ENCODE peak calls at places on chromosome X, in nine cellular contexts. One of them, this sample, is unnamed.

GRCh38 chrX:129748265-129748664 is 9.5 kb downstream of the XPNPEP2 start:
- DNase-seq in tibial artery: no peak
- DNase-seq in brain microvascular endothelial cell: no peak
- DNase-seq in keratinocyte: no peak
- DNase-seq in PC-9: no peak
- DNase-seq in endodermal cell: no peak
- DNase-seq in right lobe of liver: no peak
- DNase-seq in H9: no peak
- DNase-seq in lung: no peak
- DNase-seq in this sample: no peak

GRCh38 chrX:17563076-17563475 is 174.2 kb upstream of the SCML1 start:
- DNase-seq in PC-9: no peak
- DNase-seq in right lobe of liver: no peak
- DNase-seq in tibial artery: no peak
- DNase-seq in lung: no peak
- DNase-seq in endodermal cell: no peak
- DNase-seq in brain microvascular endothelial cell: no peak
- DNase-seq in H9: no peak
- DNase-seq in keratinocyte: no peak
- DNase-seq in this sample: no peak

GRCh38 chrX:148649145-148649645 is 148.8 kb downstream of the AFF2 start:
- DNase-seq in endodermal cell: no peak
- DNase-seq in right lobe of liver: no peak
- DNase-seq in keratinocyte: no peak
- DNase-seq in tibial artery: no peak
- DNase-seq in H9: no peak
- DNase-seq in PC-9: no peak
- DNase-seq in brain microvascular endothelial cell: no peak
- DNase-seq in lung: no peak
- DNase-seq in this sample: no peak

GRCh38 chrX:133988010-133988409 is 2.6 kb upstream of the GPC3 start:
- DNase-seq in brain microvascular endothelial cell: no peak
- DNase-seq in tibial artery: no peak
- DNase-seq in keratinocyte: no peak
- DNase-seq in right lobe of liver: no peak
- DNase-seq in H9: no peak
- DNase-seq in PC-9: no peak
- DNase-seq in endodermal cell: no peak
- DNase-seq in lung: no peak
- DNase-seq in this sample: no peak

GRCh38 chrX:101385795-101386541 is at the start of gene BTK:
- DNase-seq in PC-9: no peak
- DNase-seq in H9: no peak
- DNase-seq in tibial artery: no peak
- DNase-seq in keratinocyte: no peak
- DNase-seq in right lobe of liver: no peak
- DNase-seq in brain microvascular endothelial cell: no peak
- DNase-seq in endodermal cell: no peak
- DNase-seq in lung: peak; percentile 31
- DNase-seq in this sample: no peak

GRCh38 chrX:17592117-17592516 is 145.2 kb upstream of the SCML1 start:
- DNase-seq in PC-9: no peak
- DNase-seq in endodermal cell: no peak
- DNase-seq in keratinocyte: no peak
- DNase-seq in H9: no peak
- DNase-seq in right lobe of liver: no peak
- DNase-seq in lung: no peak
- DNase-seq in tibial artery: no peak
- DNase-seq in brain microvascular endothelial cell: no peak
- DNase-seq in this sample: no peak

GRCh38 chrX:41984628-41985027 is 61.3 kb upstream of the CASK start:
- DNase-seq in endodermal cell: no peak
- DNase-seq in H9: no peak
- DNase-seq in keratinocyte: no peak
- DNase-seq in lung: no peak
- DNase-seq in right lobe of liver: no peak
- DNase-seq in brain microvascular endothelial cell: no peak
- DNase-seq in tibial artery: no peak
- DNase-seq in PC-9: peak; percentile 46
- DNase-seq in this sample: no peak

GRCh38 chrX:16828126-16828908 is 41.8 kb downstream of the RBBP7 start:
- DNase-seq in endodermal cell: no peak
- DNase-seq in lung: no peak
- DNase-seq in tibial artery: no peak
- DNase-seq in H9: no peak
- DNase-seq in PC-9: no peak
- DNase-seq in keratinocyte: no peak
- DNase-seq in right lobe of liver: no peak
- DNase-seq in brain microvascular endothelial cell: peak; percentile 93
- DNase-seq in this sample: peak; percentile 44

GRCh38 chrX:19046343-19047215 is 62.7 kb upstream of the PHKA2 start:
- DNase-seq in endodermal cell: no peak
- DNase-seq in keratinocyte: no peak
- DNase-seq in lung: no peak
- DNase-seq in right lobe of liver: no peak
- DNase-seq in H9: no peak
- DNase-seq in tibial artery: no peak
- DNase-seq in brain microvascular endothelial cell: peak; percentile 37
- DNase-seq in PC-9: peak; percentile 86
- DNase-seq in this sample: no peak

GRCh38 chrX:15761564-15762191 is 23.6 kb downstream of the CA5B start:
- DNase-seq in brain microvascular endothelial cell: peak; percentile 38
- DNase-seq in H9: peak; percentile 60
- DNase-seq in right lobe of liver: no peak
- DNase-seq in keratinocyte: no peak
- DNase-seq in endodermal cell: peak; percentile 79
- DNase-seq in tibial artery: no peak
- DNase-seq in lung: no peak
- DNase-seq in PC-9: no peak
- DNase-seq in this sample: no peak

GRCh38 chrX:153827903-153828302 is 2.4 kb downstream of the PDZD4 start:
- DNase-seq in PC-9: no peak
- DNase-seq in H9: no peak
- DNase-seq in tibial artery: no peak
- DNase-seq in right lobe of liver: no peak
- DNase-seq in keratinocyte: no peak
- DNase-seq in endodermal cell: no peak
- DNase-seq in lung: no peak
- DNase-seq in brain microvascular endothelial cell: no peak
- DNase-seq in this sample: no peak

GRCh38 chrX:45422216-45422925 is 221.7 kb upstream of the DIPK2B start:
- DNase-seq in right lobe of liver: no peak
- DNase-seq in H9: no peak
- DNase-seq in tibial artery: no peak
- DNase-seq in keratinocyte: no peak
- DNase-seq in PC-9: no peak
- DNase-seq in endodermal cell: no peak
- DNase-seq in brain microvascular endothelial cell: no peak
- DNase-seq in lung: no peak
- DNase-seq in this sample: no peak

GRCh38 chrX:10398271-10398670 is 222.1 kb downstream of the MID1 start:
- DNase-seq in tibial artery: no peak
- DNase-seq in endodermal cell: no peak
- DNase-seq in keratinocyte: no peak
- DNase-seq in lung: no peak
- DNase-seq in right lobe of liver: no peak
- DNase-seq in brain microvascular endothelial cell: no peak
- DNase-seq in H9: no peak
- DNase-seq in PC-9: no peak
- DNase-seq in this sample: no peak

GRCh38 chrX:10399152-10399741 is 221.1 kb downstream of the MID1 start:
- DNase-seq in PC-9: no peak
- DNase-seq in endodermal cell: no peak
- DNase-seq in right lobe of liver: no peak
- DNase-seq in keratinocyte: no peak
- DNase-seq in brain microvascular endothelial cell: peak; percentile 2
- DNase-seq in tibial artery: no peak
- DNase-seq in lung: no peak
- DNase-seq in H9: no peak
- DNase-seq in this sample: no peak

GRCh38 chrX:10397349-10397748 is 223.0 kb downstream of the MID1 start:
- DNase-seq in tibial artery: no peak
- DNase-seq in H9: no peak
- DNase-seq in brain microvascular endothelial cell: no peak
- DNase-seq in PC-9: no peak
- DNase-seq in lung: no peak
- DNase-seq in keratinocyte: no peak
- DNase-seq in right lobe of liver: no peak
- DNase-seq in endodermal cell: no peak
- DNase-seq in this sample: no peak

GRCh38 chrX:10404435-10404834 is 215.9 kb downstream of the MID1 start:
- DNase-seq in endodermal cell: no peak
- DNase-seq in PC-9: no peak
- DNase-seq in H9: no peak
- DNase-seq in keratinocyte: no peak
- DNase-seq in lung: no peak
- DNase-seq in brain microvascular endothelial cell: no peak
- DNase-seq in tibial artery: no peak
- DNase-seq in right lobe of liver: no peak
- DNase-seq in this sample: peak; percentile 32

DNA sequence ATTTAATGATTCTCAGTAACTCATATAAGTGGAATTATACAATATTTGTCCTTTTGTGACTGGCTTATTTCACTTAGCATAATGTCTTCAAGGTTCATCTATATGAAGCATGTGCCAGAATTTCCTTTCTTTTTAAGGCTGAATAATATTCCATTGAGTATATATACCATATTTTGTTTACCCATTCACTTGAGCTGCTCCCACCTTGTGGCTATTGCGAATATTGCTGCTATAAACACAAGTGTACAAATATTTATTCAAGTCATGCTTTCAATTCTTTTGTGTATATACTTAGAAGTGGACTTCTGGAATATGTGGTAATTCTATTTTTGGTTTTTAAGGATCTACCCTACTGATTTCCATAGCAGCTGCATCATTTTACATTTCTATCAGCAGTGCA is 219.1 kb downstream of the MID1 start:
- DNase-seq in lung: no peak
- DNase-seq in H9: no peak
- DNase-seq in right lobe of liver: no peak
- DNase-seq in PC-9: no peak
- DNase-seq in endodermal cell: no peak
- DNase-seq in tibial artery: no peak
- DNase-seq in brain microvascular endothelial cell: no peak
- DNase-seq in keratinocyte: no peak
- DNase-seq in this sample: no peak
- TF ChIP-seq CTCF in lung: no peak
- TF ChIP-seq CTCF in H9: peak; percentile 26
- TF ChIP-seq CTCF in right lobe of liver: no peak
- TF ChIP-seq CTCF in PC-9: peak; percentile 33
- TF ChIP-seq CTCF in endodermal cell: no peak
- TF ChIP-seq CTCF in tibial artery: no peak
- TF ChIP-seq CTCF in brain microvascular endothelial cell: peak; percentile 15
- TF ChIP-seq CTCF in keratinocyte: no peak
- TF ChIP-seq CTCF in this sample: no peak

DNA sequence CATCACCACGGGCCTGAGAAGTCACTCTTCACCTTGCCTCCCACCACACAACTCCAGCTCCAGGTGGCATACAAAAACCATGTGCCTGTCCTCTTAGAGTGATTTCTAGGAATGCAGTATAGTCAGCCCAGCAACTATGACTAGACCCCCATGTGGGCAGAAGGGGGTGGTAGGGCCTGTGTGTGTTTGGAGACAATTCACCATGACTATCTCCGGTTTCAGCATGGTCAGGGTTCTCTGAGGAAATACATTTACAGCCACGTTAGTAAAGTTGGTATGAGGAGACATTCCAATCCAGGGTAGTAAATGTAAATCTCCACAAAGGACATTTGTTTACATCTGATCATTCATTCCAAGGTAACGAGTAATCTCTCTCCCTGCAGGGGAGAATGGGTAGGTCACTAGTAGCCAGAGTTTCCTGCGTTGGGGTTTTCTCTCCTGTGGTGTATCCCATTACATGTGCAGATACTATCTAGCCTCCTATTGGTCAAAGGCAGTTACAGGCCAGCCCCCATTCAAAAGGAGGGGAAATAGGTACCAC is 4.2 kb upstream of the MTMR1 start:
- DNase-seq in H9: peak; percentile 43
- DNase-seq in right lobe of liver: no peak
- DNase-seq in brain microvascular endothelial cell: peak; percentile 91
- DNase-seq in keratinocyte: peak; percentile 76
- DNase-seq in PC-9: peak; percentile 100
- DNase-seq in endodermal cell: peak; percentile 74
- DNase-seq in lung: no peak
- DNase-seq in tibial artery: no peak
- DNase-seq in this sample: peak; percentile 84
- H3K27ac ChIP-seq in H9: no peak overlapping the region
- H3K27ac ChIP-seq in right lobe of liver: no peak overlapping the region
- H3K27ac ChIP-seq in brain microvascular endothelial cell: peak overlapping the region; percentile 86
- H3K27ac ChIP-seq in keratinocyte: peak overlapping the region; percentile 81
- H3K27ac ChIP-seq in PC-9: peak overlapping the region; percentile 83
- H3K27ac ChIP-seq in endodermal cell: no peak overlapping the region
- H3K27ac ChIP-seq in lung: no peak overlapping the region
- H3K27ac ChIP-seq in tibial artery: no peak overlapping the region
- H3K27ac ChIP-seq in this sample: peak overlapping the region; percentile 93

DNA sequence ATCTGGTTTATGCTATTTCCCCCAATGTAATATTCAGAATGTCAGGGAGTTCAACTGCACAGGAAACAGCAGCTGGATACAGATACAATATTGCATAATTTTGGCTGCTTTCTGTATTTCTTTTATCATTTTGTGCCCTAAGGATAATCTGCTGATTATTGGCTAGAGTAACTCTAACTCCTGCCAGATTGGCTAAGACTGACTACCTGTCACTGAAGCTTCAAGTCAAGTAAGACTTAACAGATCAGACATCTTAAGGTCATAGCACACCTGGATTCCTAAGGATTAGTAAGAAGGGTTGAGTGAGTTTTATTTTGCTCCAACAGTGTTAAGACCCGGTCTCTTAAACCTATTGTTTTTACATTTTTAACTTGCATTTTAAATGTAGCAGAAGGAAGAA is 136.8 kb downstream of the KLF8 start:
- DNase-seq in tibial artery: no peak
- DNase-seq in brain microvascular endothelial cell: no peak
- DNase-seq in H9: no peak
- DNase-seq in endodermal cell: no peak
- DNase-seq in keratinocyte: no peak
- DNase-seq in PC-9: no peak
- DNase-seq in lung: no peak
- DNase-seq in right lobe of liver: no peak
- DNase-seq in this sample: no peak
- H3K27me3 ChIP-seq in tibial artery: no peaks in the 10 kb centered on the region
- H3K27me3 ChIP-seq in brain microvascular endothelial cell: no peaks in the 10 kb centered on the region
- H3K27me3 ChIP-seq in H9: no peaks in the 10 kb centered on the region
- H3K27me3 ChIP-seq in endodermal cell: no peaks in the 10 kb centered on the region
- H3K27me3 ChIP-seq in keratinocyte: no peaks in the 10 kb centered on the region
- H3K27me3 ChIP-seq in PC-9: no peaks in the 10 kb centered on the region
- H3K27me3 ChIP-seq in lung: no peaks in the 10 kb centered on the region
- H3K27me3 ChIP-seq in right lobe of liver: no peaks in the 10 kb centered on the region
- H3K27me3 ChIP-seq in this sample: no peaks in the 10 kb centered on the region

DNA sequence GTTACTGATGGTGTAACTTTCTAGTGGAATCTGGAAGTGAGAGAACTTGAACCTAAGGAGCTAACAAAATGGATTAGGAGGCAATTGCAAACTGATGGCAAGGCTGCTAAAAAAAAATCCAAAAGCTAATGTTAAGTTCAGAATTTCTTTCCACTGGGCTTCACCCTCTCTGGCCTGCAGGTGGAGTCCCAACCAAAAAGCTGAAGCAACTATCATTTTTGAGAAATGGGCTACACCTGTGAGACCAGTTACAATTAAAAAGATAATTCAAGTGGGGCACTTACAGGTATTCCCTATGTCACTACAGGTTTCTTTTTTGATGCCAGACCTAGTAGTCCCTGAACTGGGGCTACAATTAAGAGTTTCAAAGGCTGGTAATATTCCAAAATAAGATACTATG is 142.1 kb upstream of the FTHL17 start:
- DNase-seq in brain microvascular endothelial cell: no peak
- DNase-seq in H9: no peak
- DNase-seq in right lobe of liver: no peak
- DNase-seq in PC-9: no peak
- DNase-seq in lung: no peak
- DNase-seq in endodermal cell: peak; percentile 57
- DNase-seq in tibial artery: no peak
- DNase-seq in keratinocyte: no peak
- DNase-seq in this sample: no peak
- TF ChIP-seq CTCF in brain microvascular endothelial cell: peak; percentile 66
- TF ChIP-seq CTCF in H9: peak; percentile 59
- TF ChIP-seq CTCF in right lobe of liver: peak; percentile 33
- TF ChIP-seq CTCF in PC-9: peak; percentile 68
- TF ChIP-seq CTCF in lung: no peak
- TF ChIP-seq CTCF in endodermal cell: peak; percentile 69
- TF ChIP-seq CTCF in tibial artery: peak; percentile 36
- TF ChIP-seq CTCF in keratinocyte: peak; percentile 63
- TF ChIP-seq CTCF in this sample: peak; percentile 60